ENCODE peak calls at places on chromosomes 3 and 15, in seven cellular contexts. One of them, this sample, is unnamed.
A peak's percentile ranks its signal among the peaks of the same experiment; 100 is the strongest.

GRCh38 chr3:58202917-58203360 is 7.8 kb downstream of the DNASE1L3 start:
- DNase-seq in left cardiac atrium: no peak
- DNase-seq in left ventricle myocardium inferior: no peak
- DNase-seq in anterior cingulate cortex: no peak
- DNase-seq in AG09319: no peak
- DNase-seq in stimulated activated CD4-positive, alpha-beta T cell treated with anti-CD3 and anti-CD28 coated beads, TNF-alpha, amount 100 ng/mL, for 24 hours: no peak
- DNase-seq in activated T-helper 1 cell treated with anti-CD3 and anti-CD28 coated beads, Interleukin-12 subunit alpha, Interleukin-12 subunit beta, Interleukin-2, Interleukin-4 antibody, amounts not matched to agents 30 ng/mL and 10 ng/mL and 1 ng/mL, durations not matched to agents 14 hours and 24 hours and 36 hours: no peak
- DNase-seq in this sample: no peak

GRCh38 chr15:56824174-56824573 is 90.9 kb upstream of the ZNF280D start:
- DNase-seq in AG09319: no peak
- DNase-seq in left cardiac atrium: no peak
- DNase-seq in anterior cingulate cortex: no peak
- DNase-seq in left ventricle myocardium inferior: no peak
- DNase-seq in stimulated activated CD4-positive, alpha-beta T cell treated with anti-CD3 and anti-CD28 coated beads, TNF-alpha, amount 100 ng/mL, for 24 hours: no peak
- DNase-seq in activated T-helper 1 cell treated with anti-CD3 and anti-CD28 coated beads, Interleukin-12 subunit alpha, Interleukin-12 subunit beta, Interleukin-2, Interleukin-4 antibody, amounts not matched to agents 30 ng/mL and 10 ng/mL and 1 ng/mL, durations not matched to agents 14 hours and 24 hours and 36 hours: no peak
- DNase-seq in this sample: no peak

GRCh38 chr3:176780766-176781165 is 416.5 kb downstream of the TBL1XR1 start:
- DNase-seq in activated T-helper 1 cell treated with anti-CD3 and anti-CD28 coated beads, Interleukin-12 subunit alpha, Interleukin-12 subunit beta, Interleukin-2, Interleukin-4 antibody, amounts not matched to agents 30 ng/mL and 10 ng/mL and 1 ng/mL, durations not matched to agents 14 hours and 24 hours and 36 hours: no peak
- DNase-seq in AG09319: no peak
- DNase-seq in stimulated activated CD4-positive, alpha-beta T cell treated with anti-CD3 and anti-CD28 coated beads, TNF-alpha, amount 100 ng/mL, for 24 hours: no peak
- DNase-seq in left cardiac atrium: no peak
- DNase-seq in left ventricle myocardium inferior: no peak
- DNase-seq in anterior cingulate cortex: no peak
- DNase-seq in this sample: no peak

GRCh38 chr3:14537590-14538450 is 2.3 kb downstream of the GRIP2 start:
- DNase-seq in left cardiac atrium: peak; percentile 32
- DNase-seq in activated T-helper 1 cell treated with anti-CD3 and anti-CD28 coated beads, Interleukin-12 subunit alpha, Interleukin-12 subunit beta, Interleukin-2, Interleukin-4 antibody, amounts not matched to agents 30 ng/mL and 10 ng/mL and 1 ng/mL, durations not matched to agents 14 hours and 24 hours and 36 hours: no peak
- DNase-seq in left ventricle myocardium inferior: peak; percentile 56
- DNase-seq in AG09319: no peak
- DNase-seq in stimulated activated CD4-positive, alpha-beta T cell treated with anti-CD3 and anti-CD28 coated beads, TNF-alpha, amount 100 ng/mL, for 24 hours: no peak
- DNase-seq in anterior cingulate cortex: no peak
- DNase-seq in this sample: no peak

GRCh38 chr3:70342149-70342548 is 29.7 kb upstream of the MDFIC2 start:
- DNase-seq in anterior cingulate cortex: no peak
- DNase-seq in left ventricle myocardium inferior: no peak
- DNase-seq in left cardiac atrium: no peak
- DNase-seq in AG09319: no peak
- DNase-seq in activated T-helper 1 cell treated with anti-CD3 and anti-CD28 coated beads, Interleukin-12 subunit alpha, Interleukin-12 subunit beta, Interleukin-2, Interleukin-4 antibody, amounts not matched to agents 30 ng/mL and 10 ng/mL and 1 ng/mL, durations not matched to agents 14 hours and 24 hours and 36 hours: no peak
- DNase-seq in stimulated activated CD4-positive, alpha-beta T cell treated with anti-CD3 and anti-CD28 coated beads, TNF-alpha, amount 100 ng/mL, for 24 hours: no peak
- DNase-seq in this sample: no peak

GRCh38 chr3:126485956-126486884 is 10.5 kb upstream of the ZXDC start:
- DNase-seq in anterior cingulate cortex: no peak
- DNase-seq in activated T-helper 1 cell treated with anti-CD3 and anti-CD28 coated beads, Interleukin-12 subunit alpha, Interleukin-12 subunit beta, Interleukin-2, Interleukin-4 antibody, amounts not matched to agents 30 ng/mL and 10 ng/mL and 1 ng/mL, durations not matched to agents 14 hours and 24 hours and 36 hours: no peak
- DNase-seq in left ventricle myocardium inferior: no peak
- DNase-seq in left cardiac atrium: no peak
- DNase-seq in AG09319: no peak
- DNase-seq in stimulated activated CD4-positive, alpha-beta T cell treated with anti-CD3 and anti-CD28 coated beads, TNF-alpha, amount 100 ng/mL, for 24 hours: no peak
- DNase-seq in this sample: no peak

GRCh38 chr15:81531141-81531592 is 157.2 kb upstream of the TMC3 start:
- DNase-seq in left ventricle myocardium inferior: no peak
- DNase-seq in left cardiac atrium: peak; percentile 30
- DNase-seq in anterior cingulate cortex: no peak
- DNase-seq in activated T-helper 1 cell treated with anti-CD3 and anti-CD28 coated beads, Interleukin-12 subunit alpha, Interleukin-12 subunit beta, Interleukin-2, Interleukin-4 antibody, amounts not matched to agents 30 ng/mL and 10 ng/mL and 1 ng/mL, durations not matched to agents 14 hours and 24 hours and 36 hours: no peak
- DNase-seq in stimulated activated CD4-positive, alpha-beta T cell treated with anti-CD3 and anti-CD28 coated beads, TNF-alpha, amount 100 ng/mL, for 24 hours: no peak
- DNase-seq in AG09319: no peak
- DNase-seq in this sample: no peak

GRCh38 chr15:73838795-73839565 is 34.4 kb upstream of the TBC1D21 start:
- DNase-seq in AG09319: no peak
- DNase-seq in left ventricle myocardium inferior: peak; percentile 85
- DNase-seq in anterior cingulate cortex: peak; percentile 82
- DNase-seq in left cardiac atrium: peak; percentile 86
- DNase-seq in stimulated activated CD4-positive, alpha-beta T cell treated with anti-CD3 and anti-CD28 coated beads, TNF-alpha, amount 100 ng/mL, for 24 hours: no peak
- DNase-seq in activated T-helper 1 cell treated with anti-CD3 and anti-CD28 coated beads, Interleukin-12 subunit alpha, Interleukin-12 subunit beta, Interleukin-2, Interleukin-4 antibody, amounts not matched to agents 30 ng/mL and 10 ng/mL and 1 ng/mL, durations not matched to agents 14 hours and 24 hours and 36 hours: no peak
- DNase-seq in this sample: peak; percentile 43

GRCh38 chr3:46931631-46932441 is 44.7 kb downstream of the CCDC12 start:
- DNase-seq in stimulated activated CD4-positive, alpha-beta T cell treated with anti-CD3 and anti-CD28 coated beads, TNF-alpha, amount 100 ng/mL, for 24 hours: no peak
- DNase-seq in anterior cingulate cortex: no peak
- DNase-seq in activated T-helper 1 cell treated with anti-CD3 and anti-CD28 coated beads, Interleukin-12 subunit alpha, Interleukin-12 subunit beta, Interleukin-2, Interleukin-4 antibody, amounts not matched to agents 30 ng/mL and 10 ng/mL and 1 ng/mL, durations not matched to agents 14 hours and 24 hours and 36 hours: no peak
- DNase-seq in AG09319: no peak
- DNase-seq in left ventricle myocardium inferior: peak; percentile 71
- DNase-seq in left cardiac atrium: peak; percentile 67
- DNase-seq in this sample: peak; percentile 33

GRCh38 chr15:49135893-49136292 is 19.5 kb downstream of the COPS2 start:
- DNase-seq in left ventricle myocardium inferior: no peak
- DNase-seq in AG09319: no peak
- DNase-seq in anterior cingulate cortex: no peak
- DNase-seq in left cardiac atrium: no peak
- DNase-seq in stimulated activated CD4-positive, alpha-beta T cell treated with anti-CD3 and anti-CD28 coated beads, TNF-alpha, amount 100 ng/mL, for 24 hours: no peak
- DNase-seq in activated T-helper 1 cell treated with anti-CD3 and anti-CD28 coated beads, Interleukin-12 subunit alpha, Interleukin-12 subunit beta, Interleukin-2, Interleukin-4 antibody, amounts not matched to agents 30 ng/mL and 10 ng/mL and 1 ng/mL, durations not matched to agents 14 hours and 24 hours and 36 hours: no peak
- DNase-seq in this sample: no peak

GRCh38 chr3:88807471-88808090 is 299.8 kb upstream of the EPHA3 start:
- DNase-seq in anterior cingulate cortex: no peak
- DNase-seq in activated T-helper 1 cell treated with anti-CD3 and anti-CD28 coated beads, Interleukin-12 subunit alpha, Interleukin-12 subunit beta, Interleukin-2, Interleukin-4 antibody, amounts not matched to agents 30 ng/mL and 10 ng/mL and 1 ng/mL, durations not matched to agents 14 hours and 24 hours and 36 hours: no peak
- DNase-seq in AG09319: peak; percentile 3
- DNase-seq in left cardiac atrium: no peak
- DNase-seq in stimulated activated CD4-positive, alpha-beta T cell treated with anti-CD3 and anti-CD28 coated beads, TNF-alpha, amount 100 ng/mL, for 24 hours: no peak
- DNase-seq in left ventricle myocardium inferior: no peak
- DNase-seq in this sample: no peak

GRCh38 chr3:60456180-60456579 is 795.1 kb downstream of the FHIT start:
- DNase-seq in AG09319: no peak
- DNase-seq in anterior cingulate cortex: no peak
- DNase-seq in stimulated activated CD4-positive, alpha-beta T cell treated with anti-CD3 and anti-CD28 coated beads, TNF-alpha, amount 100 ng/mL, for 24 hours: no peak
- DNase-seq in left ventricle myocardium inferior: no peak
- DNase-seq in activated T-helper 1 cell treated with anti-CD3 and anti-CD28 coated beads, Interleukin-12 subunit alpha, Interleukin-12 subunit beta, Interleukin-2, Interleukin-4 antibody, amounts not matched to agents 30 ng/mL and 10 ng/mL and 1 ng/mL, durations not matched to agents 14 hours and 24 hours and 36 hours: no peak
- DNase-seq in left cardiac atrium: no peak
- DNase-seq in this sample: no peak

GRCh38 chr3:10599444-10599843 is 94.1 kb upstream of the ATP2B2 start:
- DNase-seq in left cardiac atrium: no peak
- DNase-seq in activated T-helper 1 cell treated with anti-CD3 and anti-CD28 coated beads, Interleukin-12 subunit alpha, Interleukin-12 subunit beta, Interleukin-2, Interleukin-4 antibody, amounts not matched to agents 30 ng/mL and 10 ng/mL and 1 ng/mL, durations not matched to agents 14 hours and 24 hours and 36 hours: no peak
- DNase-seq in AG09319: no peak
- DNase-seq in left ventricle myocardium inferior: no peak
- DNase-seq in stimulated activated CD4-positive, alpha-beta T cell treated with anti-CD3 and anti-CD28 coated beads, TNF-alpha, amount 100 ng/mL, for 24 hours: no peak
- DNase-seq in anterior cingulate cortex: no peak
- DNase-seq in this sample: no peak

GRCh38 chr3:196968233-196969000 is at the start of gene PIGZ:
- DNase-seq in left ventricle myocardium inferior: peak; percentile 54
- DNase-seq in AG09319: peak; percentile 10
- DNase-seq in activated T-helper 1 cell treated with anti-CD3 and anti-CD28 coated beads, Interleukin-12 subunit alpha, Interleukin-12 subunit beta, Interleukin-2, Interleukin-4 antibody, amounts not matched to agents 30 ng/mL and 10 ng/mL and 1 ng/mL, durations not matched to agents 14 hours and 24 hours and 36 hours: peak; percentile 48
- DNase-seq in anterior cingulate cortex: no peak
- DNase-seq in stimulated activated CD4-positive, alpha-beta T cell treated with anti-CD3 and anti-CD28 coated beads, TNF-alpha, amount 100 ng/mL, for 24 hours: no peak
- DNase-seq in left cardiac atrium: peak; percentile 53
- DNase-seq in this sample: no peak

GRCh38 chr3:107870989-107871638 is 219.7 kb downstream of the CD47 start:
- DNase-seq in stimulated activated CD4-positive, alpha-beta T cell treated with anti-CD3 and anti-CD28 coated beads, TNF-alpha, amount 100 ng/mL, for 24 hours: no peak
- DNase-seq in anterior cingulate cortex: no peak
- DNase-seq in left ventricle myocardium inferior: no peak
- DNase-seq in AG09319: no peak
- DNase-seq in left cardiac atrium: no peak
- DNase-seq in activated T-helper 1 cell treated with anti-CD3 and anti-CD28 coated beads, Interleukin-12 subunit alpha, Interleukin-12 subunit beta, Interleukin-2, Interleukin-4 antibody, amounts not matched to agents 30 ng/mL and 10 ng/mL and 1 ng/mL, durations not matched to agents 14 hours and 24 hours and 36 hours: no peak
- DNase-seq in this sample: no peak

GRCh38 chr15:74631935-74632560 is 16.4 kb downstream of the CLK3 start:
- DNase-seq in AG09319: no peak
- DNase-seq in stimulated activated CD4-positive, alpha-beta T cell treated with anti-CD3 and anti-CD28 coated beads, TNF-alpha, amount 100 ng/mL, for 24 hours: no peak
- DNase-seq in left cardiac atrium: peak; percentile 73
- DNase-seq in anterior cingulate cortex: no peak
- DNase-seq in activated T-helper 1 cell treated with anti-CD3 and anti-CD28 coated beads, Interleukin-12 subunit alpha, Interleukin-12 subunit beta, Interleukin-2, Interleukin-4 antibody, amounts not matched to agents 30 ng/mL and 10 ng/mL and 1 ng/mL, durations not matched to agents 14 hours and 24 hours and 36 hours: peak; percentile 40
- DNase-seq in left ventricle myocardium inferior: peak; percentile 54
- DNase-seq in this sample: peak; percentile 52

GRCh38 chr3:134369231-134369741 is 5.0 kb downstream of the AMOTL2 start:
- DNase-seq in anterior cingulate cortex: no peak
- DNase-seq in left ventricle myocardium inferior: no peak
- DNase-seq in activated T-helper 1 cell treated with anti-CD3 and anti-CD28 coated beads, Interleukin-12 subunit alpha, Interleukin-12 subunit beta, Interleukin-2, Interleukin-4 antibody, amounts not matched to agents 30 ng/mL and 10 ng/mL and 1 ng/mL, durations not matched to agents 14 hours and 24 hours and 36 hours: no peak
- DNase-seq in stimulated activated CD4-positive, alpha-beta T cell treated with anti-CD3 and anti-CD28 coated beads, TNF-alpha, amount 100 ng/mL, for 24 hours: no peak
- DNase-seq in left cardiac atrium: no peak
- DNase-seq in AG09319: no peak
- DNase-seq in this sample: no peak

GRCh38 chr3:100606894-100607512 is 2.4 kb upstream of the ADGRG7 start:
- DNase-seq in anterior cingulate cortex: no peak
- DNase-seq in left ventricle myocardium inferior: no peak
- DNase-seq in AG09319: no peak
- DNase-seq in activated T-helper 1 cell treated with anti-CD3 and anti-CD28 coated beads, Interleukin-12 subunit alpha, Interleukin-12 subunit beta, Interleukin-2, Interleukin-4 antibody, amounts not matched to agents 30 ng/mL and 10 ng/mL and 1 ng/mL, durations not matched to agents 14 hours and 24 hours and 36 hours: no peak
- DNase-seq in stimulated activated CD4-positive, alpha-beta T cell treated with anti-CD3 and anti-CD28 coated beads, TNF-alpha, amount 100 ng/mL, for 24 hours: no peak
- DNase-seq in left cardiac atrium: no peak
- DNase-seq in this sample: no peak

GRCh38 chr3:161545823-161546222 is 49.2 kb downstream of the OTOL1 start:
- DNase-seq in stimulated activated CD4-positive, alpha-beta T cell treated with anti-CD3 and anti-CD28 coated beads, TNF-alpha, amount 100 ng/mL, for 24 hours: no peak
- DNase-seq in left cardiac atrium: no peak
- DNase-seq in anterior cingulate cortex: no peak
- DNase-seq in AG09319: no peak
- DNase-seq in activated T-helper 1 cell treated with anti-CD3 and anti-CD28 coated beads, Interleukin-12 subunit alpha, Interleukin-12 subunit beta, Interleukin-2, Interleukin-4 antibody, amounts not matched to agents 30 ng/mL and 10 ng/mL and 1 ng/mL, durations not matched to agents 14 hours and 24 hours and 36 hours: no peak
- DNase-seq in left ventricle myocardium inferior: no peak
- DNase-seq in this sample: no peak

GRCh38 chr3:30081904-30082303 is 524.5 kb upstream of the TGFBR2 start:
- DNase-seq in left cardiac atrium: no peak
- DNase-seq in left ventricle myocardium inferior: no peak
- DNase-seq in AG09319: no peak
- DNase-seq in anterior cingulate cortex: no peak
- DNase-seq in stimulated activated CD4-positive, alpha-beta T cell treated with anti-CD3 and anti-CD28 coated beads, TNF-alpha, amount 100 ng/mL, for 24 hours: no peak
- DNase-seq in activated T-helper 1 cell treated with anti-CD3 and anti-CD28 coated beads, Interleukin-12 subunit alpha, Interleukin-12 subunit beta, Interleukin-2, Interleukin-4 antibody, amounts not matched to agents 30 ng/mL and 10 ng/mL and 1 ng/mL, durations not matched to agents 14 hours and 24 hours and 36 hours: no peak
- DNase-seq in this sample: no peak

GRCh38 chr3:177286034-177286433 is 88.8 kb upstream of the TBL1XR1 start:
- DNase-seq in anterior cingulate cortex: no peak
- DNase-seq in left cardiac atrium: no peak
- DNase-seq in stimulated activated CD4-positive, alpha-beta T cell treated with anti-CD3 and anti-CD28 coated beads, TNF-alpha, amount 100 ng/mL, for 24 hours: no peak
- DNase-seq in left ventricle myocardium inferior: no peak
- DNase-seq in AG09319: no peak
- DNase-seq in activated T-helper 1 cell treated with anti-CD3 and anti-CD28 coated beads, Interleukin-12 subunit alpha, Interleukin-12 subunit beta, Interleukin-2, Interleukin-4 antibody, amounts not matched to agents 30 ng/mL and 10 ng/mL and 1 ng/mL, durations not matched to agents 14 hours and 24 hours and 36 hours: no peak
- DNase-seq in this sample: no peak

GRCh38 chr15:94119215-94119815 is 112.0 kb upstream of the MCTP2 start:
- DNase-seq in AG09319: no peak
- DNase-seq in stimulated activated CD4-positive, alpha-beta T cell treated with anti-CD3 and anti-CD28 coated beads, TNF-alpha, amount 100 ng/mL, for 24 hours: no peak
- DNase-seq in left cardiac atrium: peak; percentile 22
- DNase-seq in activated T-helper 1 cell treated with anti-CD3 and anti-CD28 coated beads, Interleukin-12 subunit alpha, Interleukin-12 subunit beta, Interleukin-2, Interleukin-4 antibody, amounts not matched to agents 30 ng/mL and 10 ng/mL and 1 ng/mL, durations not matched to agents 14 hours and 24 hours and 36 hours: no peak
- DNase-seq in left ventricle myocardium inferior: peak; percentile 62
- DNase-seq in anterior cingulate cortex: no peak
- DNase-seq in this sample: peak; percentile 30

GRCh38 chr3:155131104-155131503 is 51.0 kb downstream of the MME start:
- DNase-seq in left ventricle myocardium inferior: no peak
- DNase-seq in left cardiac atrium: no peak
- DNase-seq in activated T-helper 1 cell treated with anti-CD3 and anti-CD28 coated beads, Interleukin-12 subunit alpha, Interleukin-12 subunit beta, Interleukin-2, Interleukin-4 antibody, amounts not matched to agents 30 ng/mL and 10 ng/mL and 1 ng/mL, durations not matched to agents 14 hours and 24 hours and 36 hours: no peak
- DNase-seq in anterior cingulate cortex: no peak
- DNase-seq in AG09319: no peak
- DNase-seq in stimulated activated CD4-positive, alpha-beta T cell treated with anti-CD3 and anti-CD28 coated beads, TNF-alpha, amount 100 ng/mL, for 24 hours: no peak
- DNase-seq in this sample: no peak

GRCh38 chr15:45448066-45448510 is 69.7 kb upstream of the GATM start:
- DNase-seq in left ventricle myocardium inferior: no peak
- DNase-seq in AG09319: no peak
- DNase-seq in left cardiac atrium: no peak
- DNase-seq in stimulated activated CD4-positive, alpha-beta T cell treated with anti-CD3 and anti-CD28 coated beads, TNF-alpha, amount 100 ng/mL, for 24 hours: no peak
- DNase-seq in anterior cingulate cortex: no peak
- DNase-seq in activated T-helper 1 cell treated with anti-CD3 and anti-CD28 coated beads, Interleukin-12 subunit alpha, Interleukin-12 subunit beta, Interleukin-2, Interleukin-4 antibody, amounts not matched to agents 30 ng/mL and 10 ng/mL and 1 ng/mL, durations not matched to agents 14 hours and 24 hours and 36 hours: no peak
- DNase-seq in this sample: no peak

GRCh38 chr3:104133630-104134029 is 1233.1 kb upstream of the ALCAM start:
- DNase-seq in activated T-helper 1 cell treated with anti-CD3 and anti-CD28 coated beads, Interleukin-12 subunit alpha, Interleukin-12 subunit beta, Interleukin-2, Interleukin-4 antibody, amounts not matched to agents 30 ng/mL and 10 ng/mL and 1 ng/mL, durations not matched to agents 14 hours and 24 hours and 36 hours: no peak
- DNase-seq in AG09319: no peak
- DNase-seq in stimulated activated CD4-positive, alpha-beta T cell treated with anti-CD3 and anti-CD28 coated beads, TNF-alpha, amount 100 ng/mL, for 24 hours: no peak
- DNase-seq in left cardiac atrium: no peak
- DNase-seq in anterior cingulate cortex: no peak
- DNase-seq in left ventricle myocardium inferior: no peak
- DNase-seq in this sample: no peak

GRCh38 chr3:140236836-140237476 is 302.0 kb downstream of the CLSTN2 start:
- DNase-seq in anterior cingulate cortex: no peak
- DNase-seq in left ventricle myocardium inferior: no peak
- DNase-seq in AG09319: no peak
- DNase-seq in activated T-helper 1 cell treated with anti-CD3 and anti-CD28 coated beads, Interleukin-12 subunit alpha, Interleukin-12 subunit beta, Interleukin-2, Interleukin-4 antibody, amounts not matched to agents 30 ng/mL and 10 ng/mL and 1 ng/mL, durations not matched to agents 14 hours and 24 hours and 36 hours: no peak
- DNase-seq in stimulated activated CD4-positive, alpha-beta T cell treated with anti-CD3 and anti-CD28 coated beads, TNF-alpha, amount 100 ng/mL, for 24 hours: no peak
- DNase-seq in left cardiac atrium: no peak
- DNase-seq in this sample: no peak

GRCh38 chr15:99181544-99181943 is 67.8 kb downstream of the TTC23 start:
- DNase-seq in stimulated activated CD4-positive, alpha-beta T cell treated with anti-CD3 and anti-CD28 coated beads, TNF-alpha, amount 100 ng/mL, for 24 hours: no peak
- DNase-seq in left cardiac atrium: peak; percentile 31
- DNase-seq in AG09319: no peak
- DNase-seq in activated T-helper 1 cell treated with anti-CD3 and anti-CD28 coated beads, Interleukin-12 subunit alpha, Interleukin-12 subunit beta, Interleukin-2, Interleukin-4 antibody, amounts not matched to agents 30 ng/mL and 10 ng/mL and 1 ng/mL, durations not matched to agents 14 hours and 24 hours and 36 hours: no peak
- DNase-seq in left ventricle myocardium inferior: no peak
- DNase-seq in anterior cingulate cortex: no peak
- DNase-seq in this sample: no peak

GRCh38 chr15:68829068-68829467 is 8.4 kb upstream of the ANP32A start:
- DNase-seq in stimulated activated CD4-positive, alpha-beta T cell treated with anti-CD3 and anti-CD28 coated beads, TNF-alpha, amount 100 ng/mL, for 24 hours: no peak
- DNase-seq in left cardiac atrium: no peak
- DNase-seq in AG09319: no peak
- DNase-seq in anterior cingulate cortex: no peak
- DNase-seq in left ventricle myocardium inferior: no peak
- DNase-seq in activated T-helper 1 cell treated with anti-CD3 and anti-CD28 coated beads, Interleukin-12 subunit alpha, Interleukin-12 subunit beta, Interleukin-2, Interleukin-4 antibody, amounts not matched to agents 30 ng/mL and 10 ng/mL and 1 ng/mL, durations not matched to agents 14 hours and 24 hours and 36 hours: no peak
- DNase-seq in this sample: no peak

GRCh38 chr3:53083496-53083895 is 37.6 kb upstream of the SFMBT1 start:
- DNase-seq in left ventricle myocardium inferior: peak; percentile 73
- DNase-seq in AG09319: peak; percentile 59
- DNase-seq in anterior cingulate cortex: no peak
- DNase-seq in stimulated activated CD4-positive, alpha-beta T cell treated with anti-CD3 and anti-CD28 coated beads, TNF-alpha, amount 100 ng/mL, for 24 hours: no peak
- DNase-seq in left cardiac atrium: peak; percentile 69
- DNase-seq in activated T-helper 1 cell treated with anti-CD3 and anti-CD28 coated beads, Interleukin-12 subunit alpha, Interleukin-12 subunit beta, Interleukin-2, Interleukin-4 antibody, amounts not matched to agents 30 ng/mL and 10 ng/mL and 1 ng/mL, durations not matched to agents 14 hours and 24 hours and 36 hours: no peak
- DNase-seq in this sample: no peak

GRCh38 chr3:82157952-82158351 is 396.5 kb upstream of the GBE1 start:
- DNase-seq in anterior cingulate cortex: no peak
- DNase-seq in stimulated activated CD4-positive, alpha-beta T cell treated with anti-CD3 and anti-CD28 coated beads, TNF-alpha, amount 100 ng/mL, for 24 hours: no peak
- DNase-seq in activated T-helper 1 cell treated with anti-CD3 and anti-CD28 coated beads, Interleukin-12 subunit alpha, Interleukin-12 subunit beta, Interleukin-2, Interleukin-4 antibody, amounts not matched to agents 30 ng/mL and 10 ng/mL and 1 ng/mL, durations not matched to agents 14 hours and 24 hours and 36 hours: no peak
- DNase-seq in AG09319: peak; percentile 8
- DNase-seq in left cardiac atrium: no peak
- DNase-seq in left ventricle myocardium inferior: no peak
- DNase-seq in this sample: no peak

GRCh38 chr3:72665701-72666443 is 182.4 kb downstream of the SHQ1 start:
- DNase-seq in anterior cingulate cortex: no peak
- DNase-seq in stimulated activated CD4-positive, alpha-beta T cell treated with anti-CD3 and anti-CD28 coated beads, TNF-alpha, amount 100 ng/mL, for 24 hours: peak; percentile 25
- DNase-seq in AG09319: no peak
- DNase-seq in left ventricle myocardium inferior: no peak
- DNase-seq in activated T-helper 1 cell treated with anti-CD3 and anti-CD28 coated beads, Interleukin-12 subunit alpha, Interleukin-12 subunit beta, Interleukin-2, Interleukin-4 antibody, amounts not matched to agents 30 ng/mL and 10 ng/mL and 1 ng/mL, durations not matched to agents 14 hours and 24 hours and 36 hours: peak; percentile 18
- DNase-seq in left cardiac atrium: peak; percentile 40
- DNase-seq in this sample: no peak

GRCh38 chr3:186067360-186068242 is 41.3 kb downstream of the ETV5 start:
- DNase-seq in left cardiac atrium: no peak
- DNase-seq in anterior cingulate cortex: no peak
- DNase-seq in AG09319: no peak
- DNase-seq in left ventricle myocardium inferior: no peak
- DNase-seq in stimulated activated CD4-positive, alpha-beta T cell treated with anti-CD3 and anti-CD28 coated beads, TNF-alpha, amount 100 ng/mL, for 24 hours: no peak
- DNase-seq in activated T-helper 1 cell treated with anti-CD3 and anti-CD28 coated beads, Interleukin-12 subunit alpha, Interleukin-12 subunit beta, Interleukin-2, Interleukin-4 antibody, amounts not matched to agents 30 ng/mL and 10 ng/mL and 1 ng/mL, durations not matched to agents 14 hours and 24 hours and 36 hours: no peak
- DNase-seq in this sample: no peak

GRCh38 chr3:64224826-64225606 is at the start of gene PRICKLE2:
- DNase-seq in activated T-helper 1 cell treated with anti-CD3 and anti-CD28 coated beads, Interleukin-12 subunit alpha, Interleukin-12 subunit beta, Interleukin-2, Interleukin-4 antibody, amounts not matched to agents 30 ng/mL and 10 ng/mL and 1 ng/mL, durations not matched to agents 14 hours and 24 hours and 36 hours: no peak
- DNase-seq in left cardiac atrium: peak; percentile 85
- DNase-seq in AG09319: peak; percentile 81
- DNase-seq in anterior cingulate cortex: peak; percentile 74
- DNase-seq in stimulated activated CD4-positive, alpha-beta T cell treated with anti-CD3 and anti-CD28 coated beads, TNF-alpha, amount 100 ng/mL, for 24 hours: no peak
- DNase-seq in left ventricle myocardium inferior: peak; percentile 74
- DNase-seq in this sample: peak; percentile 85

GRCh38 chr15:63870403-63871209 is 36.9 kb upstream of the HERC1 start:
- DNase-seq in left cardiac atrium: peak; percentile 32
- DNase-seq in anterior cingulate cortex: no peak
- DNase-seq in AG09319: peak; percentile 34
- DNase-seq in stimulated activated CD4-positive, alpha-beta T cell treated with anti-CD3 and anti-CD28 coated beads, TNF-alpha, amount 100 ng/mL, for 24 hours: no peak
- DNase-seq in activated T-helper 1 cell treated with anti-CD3 and anti-CD28 coated beads, Interleukin-12 subunit alpha, Interleukin-12 subunit beta, Interleukin-2, Interleukin-4 antibody, amounts not matched to agents 30 ng/mL and 10 ng/mL and 1 ng/mL, durations not matched to agents 14 hours and 24 hours and 36 hours: no peak
- DNase-seq in left ventricle myocardium inferior: no peak
- DNase-seq in this sample: no peak